ENCODE peak calls at places on chromosomes 11 and 22, in six cellular contexts. C is stomach, U is A549, Y is colonic mucosa, V is mucosa of descending colon, O is lower lobe of right lung. Q is an unnamed sample.

GRCh38 chr11:114274637-114275036 is 21.6 kb upstream of the NNMT start:
- DNase-seq in C (no peak), U (no peak), Y (no peak), V (no peak), O (no peak), Q (no peak)

GRCh38 chr22:43203471-43203981 is 16.6 kb upstream of the TTLL12 start:
- DNase-seq in C (no peak), U (no peak), Y (no peak), V (no peak), O (no peak), Q (no peak)

GRCh38 chr22:30224161-30224857 is 22.2 kb downstream of the LIF start:
- DNase-seq in C (no peak), U (peak), Y (no peak), V (no peak), O (no peak), Q (peak)

GRCh38 chr11:106818416-106818815 is 199.9 kb downstream of the GUCY1A2 start:
- DNase-seq in C (no peak), U (no peak), Y (no peak), V (no peak), O (no peak), Q (no peak)

GRCh38 chr11:87726511-87726910 is 448.7 kb downstream of the RAB38 start:
- DNase-seq in C (no peak), U (no peak), Y (no peak), V (no peak), O (no peak), Q (no peak)

GRCh38 chr11:66144000-66144678 is 74.1 kb downstream of the PACS1 start:
- DNase-seq in C (no peak), U (no peak), Y (no peak), V (no peak), O (no peak), Q (no peak)

GRCh38 chr11:130213143-130213978 is 53.8 kb downstream of the ST14 start:
- DNase-seq in C (peak), U (peak), Y (peak), V (peak), O (peak), Q (peak)

GRCh38 chr11:69055598-69056516 is 7.1 kb downstream of the TPCN2 start:
- DNase-seq in C (peak), U (no peak), Y (no peak), V (peak), O (peak), Q (no peak)

GRCh38 chr22:41094036-41094435 is 1.6 kb downstream of the EP300 start:
- DNase-seq in C (no peak), U (peak), Y (peak), V (peak), O (no peak), Q (no peak)

GRCh38 chr11:9574556-9574805 is 1.0 kb downstream of the WEE1 start:
- DNase-seq in C (peak), U (peak), Y (no peak), V (no peak), O (peak), Q (no peak)

GRCh38 chr11:79973701-79974626 is 533.1 kb upstream of the TENM4 start:
- DNase-seq in C (no peak), U (no peak), Y (no peak), V (no peak), O (no peak), Q (no peak)

GRCh38 chr11:108654994-108655631 is 9.8 kb upstream of the DDX10 start:
- DNase-seq in C (peak), U (peak), Y (peak), V (peak), O (no peak), Q (peak)

DNA sequence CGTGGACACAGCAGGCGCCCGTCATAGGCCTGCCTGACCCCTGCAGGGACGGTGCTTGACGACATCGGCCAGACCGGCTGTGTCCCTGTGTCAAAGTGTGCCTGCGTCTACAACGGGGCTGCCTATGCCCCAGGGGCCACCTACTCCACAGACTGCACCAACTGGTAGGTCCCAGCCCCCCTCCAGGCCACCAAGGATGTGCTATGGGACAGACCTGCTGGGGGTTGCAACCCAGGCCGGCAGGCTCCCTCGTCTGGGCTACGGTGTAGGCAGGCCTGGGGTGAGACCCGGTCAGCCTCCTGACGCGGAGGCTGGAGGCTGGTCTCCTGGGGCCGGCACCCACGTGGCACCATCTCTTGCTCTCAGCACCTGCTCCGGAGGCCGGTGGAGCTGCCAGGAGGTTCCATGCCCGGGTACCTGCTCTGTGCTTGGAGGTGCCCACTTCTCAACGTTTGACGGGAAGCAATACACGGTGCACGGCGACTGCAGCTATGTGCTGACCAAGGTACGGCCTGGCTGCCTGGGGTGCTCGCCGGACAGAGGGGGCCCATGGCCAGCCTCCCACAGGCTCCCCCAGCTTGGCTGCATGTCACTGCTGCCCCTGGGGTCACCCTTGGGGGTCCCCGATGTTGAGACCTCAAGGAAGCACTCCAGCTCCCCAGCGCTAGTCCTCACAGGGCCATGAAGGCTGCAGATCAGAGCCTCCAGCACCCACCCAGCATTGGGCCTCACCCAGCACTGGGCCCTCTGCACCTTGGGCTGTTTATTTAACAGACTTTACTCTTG is 7.7 kb downstream of the MUC5AC start:
- DNase-seq in C (peak), U (no peak), Y (no peak), V (no peak), O (no peak), Q (no peak)
- TF ChIP-seq CTCF in C (no peak), U (no peak), Y (no peak), V (no peak), O (no peak), Q (no peak)

DNA sequence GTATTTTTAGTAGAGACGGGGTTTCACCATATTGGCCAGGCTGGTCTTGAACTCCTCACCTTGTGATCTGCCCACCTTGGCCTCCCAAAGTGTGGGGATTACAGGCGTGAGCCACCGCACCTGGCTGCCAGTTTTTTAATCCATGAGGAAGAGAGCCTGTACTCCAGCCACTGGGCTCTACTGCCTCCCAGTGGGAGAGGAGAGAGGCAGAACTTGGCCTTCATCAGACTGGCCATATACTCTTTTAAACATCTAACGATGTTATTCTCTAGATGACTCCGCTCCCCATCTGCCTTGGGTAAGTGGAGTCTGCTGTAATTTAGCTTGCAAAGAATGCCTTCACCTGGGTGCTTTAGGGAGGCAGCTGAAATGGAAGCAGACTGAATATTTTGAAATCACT is 34.6 kb downstream of the SLC6A5 start:
- DNase-seq in C (no peak), U (peak), Y (no peak), V (no peak), O (no peak), Q (no peak)
- TF ChIP-seq CTCF in C (no peak), U (no peak), Y (no peak), V (no peak), O (no peak), Q (no peak)

GRCh38 chr11:120698918-120699317 is 187.4 kb downstream of the GRIK4 start:
- DNase-seq in C (no peak), U (no peak), Y (no peak), V (no peak), O (no peak), Q (no peak)
- TF ChIP-seq CTCF in C (no peak), U (no peak), Y (no peak), V (no peak), O (no peak), Q (no peak)

DNA sequence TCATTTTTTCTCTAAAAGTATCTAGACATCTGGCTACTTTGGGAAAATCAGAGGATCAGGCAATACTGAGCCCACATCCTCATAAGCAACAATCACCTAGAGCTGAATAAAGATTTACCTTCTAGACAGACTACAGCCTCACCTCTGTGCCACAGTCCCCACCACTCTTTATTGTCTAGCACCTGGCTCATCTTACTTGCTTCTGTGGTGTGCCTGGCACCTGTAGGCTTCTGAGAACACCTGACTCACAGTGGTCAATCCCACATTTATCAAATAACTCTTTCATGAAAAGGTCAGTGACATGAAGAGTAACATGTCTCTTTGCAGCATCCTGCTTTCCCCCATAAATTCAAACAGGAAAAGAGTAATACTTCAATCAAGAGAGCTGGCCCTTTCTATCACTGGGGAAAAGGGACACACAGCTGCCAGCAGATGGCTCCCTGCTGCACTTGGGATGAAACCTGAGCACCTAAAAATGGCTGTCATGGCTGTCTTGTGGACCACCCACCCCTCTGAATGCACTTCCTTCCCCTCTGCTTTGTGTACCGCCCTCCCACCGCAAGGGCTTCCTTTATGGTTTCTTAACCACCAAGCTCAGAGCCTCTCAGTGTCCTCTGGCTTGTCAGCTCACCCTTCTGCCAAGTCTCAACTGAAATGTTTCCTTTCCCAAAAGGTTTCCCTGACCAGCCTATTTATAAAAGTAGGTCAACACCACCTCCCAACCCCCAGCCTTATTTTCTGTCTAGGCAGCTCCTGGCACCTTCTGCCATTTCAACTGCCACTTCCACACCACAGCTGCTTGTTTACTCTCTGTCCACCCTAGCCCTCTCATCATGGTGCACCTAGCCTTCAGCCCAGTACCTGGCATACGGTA is 9.3 kb downstream of the TFIP11 start:
- DNase-seq in C (peak), U (peak), Y (peak), V (peak), O (no peak), Q (peak)
- TF ChIP-seq CTCF in C (no peak), U (peak), Y (no peak), V (no peak), O (peak), Q (peak)

Q was measured in Calu3.